ENCODE peak calls at places on chromosomes 1 and 21, in nine cellular contexts. Q is neural crest cell, O is Panc1, T is tibial artery, W is GM13977, L is GM12865, N is CD14-positive monocyte, Z is stomach, Y is ovary. B is an unnamed sample.

GRCh38 chr1:16443975-16444745 is 3.6 kb downstream of the NECAP2 start:
- DNase-seq in T (no peak), N (no peak), L (no peak), W (no peak), Q (no peak), O (no peak), Y (peak), Z (no peak), B (no peak)

GRCh38 chr1:94119796-94120590 is 955 bp downstream of the ABCA4 start:
- DNase-seq in W (no peak), L (no peak), N (no peak), Z (no peak), Q (no peak), O (no peak), T (no peak), Y (no peak), B (no peak)

GRCh38 chr1:197464039-197464438 is 196.0 kb downstream of the CRB1 start:
- DNase-seq in Z (no peak), T (no peak), L (no peak), N (no peak), O (no peak), W (no peak), Q (no peak), Y (peak), B (no peak)

GRCh38 chr1:24098102-24098501 is 13.8 kb downstream of the MYOM3 start:
- DNase-seq in Y (no peak), O (no peak), Q (no peak), T (no peak), N (no peak), L (no peak), W (no peak), Z (no peak), B (no peak)

GRCh38 chr1:110064576-110065337 is 5.7 kb downstream of the ALX3 start:
- DNase-seq in W (no peak), Z (no peak), O (no peak), Q (no peak), T (no peak), L (no peak), Y (no peak), N (no peak), B (no peak)

GRCh38 chr1:24503870-24504523 is 1.4 kb downstream of the RCAN3 start:
- DNase-seq in N (no peak), O (no peak), T (no peak), Y (no peak), Z (no peak), L (no peak), Q (no peak), W (no peak), B (no peak)

GRCh38 chr21:27674037-27674436 is 707.1 kb upstream of the ADAMTS5 start:
- DNase-seq in Q (no peak), O (no peak), L (no peak), W (no peak), Y (no peak), Z (no peak), N (no peak), T (no peak), B (no peak)

GRCh38 chr1:91546876-91547275 is 46.2 kb downstream of the CDC7 start:
- DNase-seq in Q (no peak), Z (no peak), N (no peak), T (no peak), W (no peak), O (no peak), L (no peak), Y (no peak), B (no peak)

DNA sequence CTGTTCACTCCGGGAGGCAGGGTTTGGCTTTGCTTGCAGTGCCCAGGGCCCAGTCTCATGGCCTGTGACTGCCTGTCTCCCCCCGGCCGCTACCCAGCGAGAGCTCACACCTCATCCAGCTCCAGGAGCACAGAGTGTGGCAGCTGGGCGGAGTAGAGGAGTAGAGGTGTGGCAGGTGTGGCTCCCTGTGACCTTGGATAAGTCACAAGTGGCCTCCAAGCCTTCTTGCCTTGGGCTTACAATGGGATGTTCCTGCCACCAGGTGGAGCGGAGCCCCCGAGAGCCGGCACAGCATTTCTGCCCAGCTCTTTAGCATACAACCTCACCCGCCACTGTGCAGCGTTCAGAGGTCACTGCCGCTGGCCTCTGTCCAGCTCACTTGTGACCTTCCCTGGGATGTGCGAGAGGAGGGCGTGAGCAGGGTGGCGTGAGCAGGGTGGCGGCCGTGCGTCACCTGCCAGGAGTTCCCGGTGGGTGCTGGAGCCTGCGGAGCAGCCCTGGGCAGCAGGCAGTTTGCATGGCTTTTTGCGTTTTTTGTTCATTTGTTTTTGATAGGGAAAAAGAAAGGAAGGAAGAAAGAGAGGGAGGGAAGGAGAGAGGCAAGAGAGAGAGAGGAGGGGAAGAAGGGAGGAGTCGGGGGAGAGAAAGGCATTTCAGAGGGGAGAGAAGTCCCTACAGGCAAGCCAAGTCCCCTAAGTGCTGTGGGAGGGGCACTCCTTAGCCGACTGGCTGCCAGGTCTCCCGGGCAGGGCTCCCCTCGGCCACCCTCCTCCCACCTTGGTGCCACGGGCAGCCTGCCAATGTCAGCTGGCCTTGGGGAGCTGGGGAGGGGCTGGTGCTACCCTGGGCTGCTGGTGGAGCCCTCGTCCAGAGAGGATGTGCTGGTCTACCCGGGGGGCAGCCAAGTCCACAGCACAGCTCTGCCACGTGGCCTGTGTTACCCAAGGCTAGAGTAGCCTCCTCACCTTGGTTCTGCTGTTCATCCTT is 42.6 kb downstream of the CRYAA start:
- DNase-seq in Q (peak), L (peak), Z (peak), W (no peak), Y (no peak), T (peak), N (peak), O (no peak), B (peak)
- TF ChIP-seq CTCF in Q (peak), L (peak), Z (peak), W (no peak), Y (no peak), T (no peak), N (no peak), O (no peak), B (peak)

GRCh38 chr1:26696191-26696644 is 403 bp downstream of the ARID1A start:
- DNase-seq in L (no peak), Y (no peak), Q (peak), T (no peak), N (no peak), O (no peak), Z (no peak), W (peak), B (no peak)

GRCh38 chr1:26694185-26694572 is 1.6 kb upstream of the ARID1A start:
- DNase-seq in O (no peak), W (no peak), Z (no peak), T (no peak), N (no peak), L (no peak), Y (peak), Q (no peak), B (no peak)

GRCh38 chr1:26696645-26697440 is 1.0 kb downstream of the ARID1A start:
- DNase-seq in L (peak), W (peak), Z (peak), O (no peak), Q (peak), Y (peak), T (peak), N (no peak), B (no peak)

GRCh38 chr1:26694597-26695416 is 1.0 kb upstream of the ARID1A start:
- DNase-seq in T (no peak), N (no peak), Q (no peak), O (no peak), Y (no peak), Z (no peak), W (peak), L (peak), B (no peak)

DNA sequence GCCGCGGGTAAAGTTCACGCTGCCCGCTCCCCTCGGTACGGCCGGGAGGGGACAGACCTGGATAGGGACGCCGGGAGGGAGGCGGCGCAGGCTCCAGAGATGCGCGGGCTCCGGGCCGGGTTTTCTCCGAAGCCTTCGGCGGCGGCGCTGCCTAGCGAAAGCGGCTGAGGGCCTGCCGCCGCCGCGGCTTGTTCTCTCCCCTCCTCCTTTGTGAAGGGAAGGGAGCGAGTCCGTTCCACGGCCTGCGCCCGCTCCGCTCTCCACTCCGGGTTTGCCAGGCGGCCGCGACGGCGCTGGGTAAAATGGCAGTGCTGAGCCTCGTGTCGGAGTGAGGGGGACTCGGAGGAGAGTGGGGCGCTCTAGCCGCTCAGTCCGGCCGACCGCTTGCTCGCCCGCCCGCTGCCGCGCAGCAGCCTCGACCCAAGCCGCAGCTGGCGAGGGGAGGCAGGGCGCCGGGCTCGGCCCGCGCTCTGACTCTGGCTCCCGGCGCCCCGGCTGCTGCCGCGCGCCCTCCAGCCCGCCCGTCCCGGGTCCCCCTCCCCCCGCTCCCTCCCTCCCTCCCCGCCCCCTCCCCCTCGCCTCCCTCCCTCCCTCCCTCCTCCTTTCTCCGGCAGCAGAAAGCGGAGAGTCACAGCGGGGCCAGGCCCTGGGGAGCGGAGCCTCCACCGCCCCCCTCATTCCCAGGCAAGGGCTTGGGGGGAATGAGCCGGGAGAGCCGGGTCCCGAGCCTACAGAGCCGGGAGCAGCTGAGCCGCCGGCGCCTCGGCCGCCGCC is at the start of gene ARID1A:
- DNase-seq in L (peak), N (peak), O (peak), T (peak), Z (peak), Y (peak), Q (peak), W (peak), B (peak)
- TF ChIP-seq CTCF in L (no peak), N (no peak), O (peak), T (no peak), Z (no peak), Y (peak), Q (peak), W (no peak), B (no peak)

DNA sequence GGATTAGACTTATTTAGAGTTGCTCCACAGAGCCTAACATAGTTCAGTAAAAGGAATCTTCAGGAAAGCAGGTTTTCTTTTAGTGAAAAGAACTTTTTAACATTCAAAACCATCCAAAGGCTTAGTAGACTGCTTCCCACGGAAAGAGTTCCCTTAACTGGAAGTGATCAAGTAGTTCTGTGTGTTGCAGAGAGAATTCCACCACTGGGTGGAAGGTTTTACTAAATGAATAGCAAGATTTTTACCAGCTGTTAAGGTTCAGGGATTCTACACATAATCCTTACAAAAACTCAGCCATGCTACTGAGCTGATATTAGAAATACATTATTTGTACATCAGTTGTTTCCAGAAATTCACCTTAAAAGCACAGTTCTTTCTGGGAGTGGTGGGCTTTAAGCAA is 119.7 kb downstream of the GDAP2 start:
- DNase-seq in Q (no peak), W (no peak), Y (no peak), T (no peak), O (no peak), N (no peak), Z (no peak), L (no peak), B (no peak)
- TF ChIP-seq CTCF in Q (no peak), W (no peak), Y (no peak), T (peak), O (no peak), N (no peak), Z (no peak), L (no peak), B (no peak)

GRCh38 chr1:88773540-88774150 is 89.6 kb downstream of the PKN2 start:
- DNase-seq in O (peak), Y (no peak), W (no peak), T (no peak), L (no peak), Q (no peak), Z (no peak), N (no peak), B (no peak)

GRCh38 chr1:88779880-88780279 is 95.8 kb downstream of the PKN2 start:
- DNase-seq in O (no peak), Q (no peak), W (no peak), Z (no peak), T (no peak), N (no peak), Y (no peak), L (no peak), B (no peak)

GRCh38 chr1:88780485-88780884 is 96.4 kb downstream of the PKN2 start:
- DNase-seq in Z (no peak), N (no peak), O (no peak), Q (no peak), Y (no peak), W (no peak), L (no peak), T (no peak), B (no peak)

GRCh38 chr1:88774151-88774556 is 90.1 kb downstream of the PKN2 start:
- DNase-seq in Y (no peak), W (no peak), T (no peak), O (no peak), Q (no peak), Z (peak), L (no peak), N (no peak), B (no peak)

DNA sequence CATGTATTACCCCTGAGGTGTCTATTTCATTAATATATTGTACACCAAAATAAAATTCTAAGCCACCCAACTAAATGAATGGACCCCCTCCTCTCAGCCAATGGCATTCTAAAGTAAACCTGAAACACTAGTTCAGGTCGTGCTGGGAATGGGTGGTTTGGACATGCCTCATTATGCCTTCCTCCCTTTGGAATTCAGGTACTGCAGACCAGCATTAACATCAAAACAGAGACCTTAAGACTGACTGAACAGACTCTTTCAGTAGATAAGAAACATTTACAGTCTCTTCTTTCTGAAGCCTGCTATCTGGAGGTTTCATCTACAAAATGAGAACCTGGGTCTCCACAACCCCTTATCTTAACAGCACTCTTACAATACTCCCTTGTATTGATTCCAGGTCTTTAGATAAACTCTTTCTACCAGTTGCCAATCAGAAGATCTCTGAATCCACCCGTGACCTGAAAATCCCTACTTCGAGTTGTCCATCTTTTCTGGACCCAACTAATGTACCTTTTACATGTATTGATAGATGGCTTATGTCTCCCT is 93.6 kb downstream of the PKN2 start:
- DNase-seq in W (no peak), Q (no peak), O (no peak), T (no peak), N (no peak), Z (no peak), L (no peak), Y (no peak), B (no peak)
- TF ChIP-seq CTCF in W (no peak), Q (no peak), O (no peak), T (no peak), N (no peak), Z (no peak), L (no peak), Y (no peak), B (no peak)

DNA sequence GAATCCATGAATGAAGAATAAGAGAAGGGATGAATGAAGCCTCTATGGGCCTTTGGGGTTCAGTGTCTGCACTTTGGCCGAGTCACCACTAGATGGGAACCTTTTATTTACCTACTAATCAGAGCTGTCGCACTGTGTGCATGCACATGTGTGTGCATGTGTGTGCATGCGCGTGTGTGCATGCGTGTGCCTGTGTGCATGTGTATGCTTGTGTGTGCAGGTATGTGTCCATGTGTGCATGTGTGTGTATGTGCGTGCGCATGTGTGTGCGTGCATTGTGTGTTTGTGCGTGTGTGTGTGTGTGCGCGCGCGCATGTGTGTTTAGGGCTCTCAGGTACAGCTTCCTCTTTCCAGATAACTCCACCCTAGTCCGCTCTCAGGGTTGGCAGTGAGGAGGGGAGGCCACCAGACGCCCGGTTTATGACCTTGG is 20.4 kb upstream of the UBXN10 start:
- DNase-seq in Q (no peak), W (peak), Z (no peak), O (no peak), N (no peak), Y (no peak), T (no peak), L (peak), B (no peak)
- TF ChIP-seq CTCF in Q (peak), W (peak), Z (no peak), O (no peak), N (no peak), Y (no peak), T (no peak), L (peak), B (peak)

GRCh38 chr1:54273092-54273836 is 73.3 kb downstream of the MRPL37 start:
- DNase-seq in Z (peak), N (no peak), Q (peak), Y (peak), L (peak), T (peak), O (peak), W (no peak), B (peak)
- TF ChIP-seq CTCF in Z (no peak), N (no peak), Q (peak), Y (peak), L (peak), T (peak), O (no peak), W (no peak), B (peak)